ENCODE peak calls at places on chromosomes 3 and 15, in seven cellular contexts. A is coronary artery, W is OCI-LY7, B is progenitor cell of endocrine pancreas, Z is Peyer's patch, Y is breast epithelium, N is glutamatergic neuron. V is an unnamed sample.

GRCh38 chr3:13537926-13538325 is 11.0 kb upstream of the FBLN2 start:
- DNase-seq in Z (no peak), B (no peak), N (no peak), A (no peak), Y (no peak), W (no peak), V (no peak)

GRCh38 chr3:103730744-103731143 is 1295.9 kb downstream of the ZPLD1 start:
- DNase-seq in N (no peak), B (no peak), Y (no peak), A (no peak), Z (no peak), W (no peak), V (no peak)

GRCh38 chr3:115478359-115478758 is 145.0 kb upstream of the GAP43 start:
- DNase-seq in B (no peak), Y (no peak), Z (no peak), A (no peak), W (no peak), N (no peak), V (no peak)

GRCh38 chr3:88912294-88913014 is 195.0 kb upstream of the EPHA3 start:
- DNase-seq in A (no peak), Y (no peak), W (no peak), N (peak), B (no peak), Z (no peak), V (no peak)

GRCh38 chr3:142366434-142366833 is 81.4 kb downstream of the XRN1 start:
- DNase-seq in Y (no peak), B (no peak), W (peak), Z (no peak), N (no peak), A (no peak), V (no peak)

GRCh38 chr3:22587446-22587845 is 615.7 kb upstream of the UBE2E2 start:
- DNase-seq in W (no peak), Z (no peak), B (no peak), Y (no peak), N (no peak), A (no peak), V (no peak)

GRCh38 chr15:77738441-77739437 is 106.0 kb upstream of the LINGO1 start:
- DNase-seq in A (no peak), W (no peak), B (no peak), Y (no peak), Z (no peak), N (peak), V (no peak)

GRCh38 chr3:16884748-16885587 is at the start of gene PLCL2:
- DNase-seq in N (peak), B (peak), Y (no peak), Z (peak), W (peak), A (peak), V (peak)

GRCh38 chr15:31259562-31260252 is 66.9 kb upstream of the KLF13 start:
- DNase-seq in Z (no peak), Y (no peak), A (no peak), W (no peak), B (no peak), N (no peak), V (no peak)

GRCh38 chr3:156626104-156626503 is 48.3 kb upstream of the TIPARP start:
- DNase-seq in A (no peak), B (no peak), Y (no peak), Z (no peak), W (peak), N (no peak), V (no peak)

GRCh38 chr15:45645026-45645980 is 10.5 kb downstream of the SQOR start:
- DNase-seq in W (no peak), N (no peak), Y (no peak), A (no peak), Z (no peak), B (no peak), V (no peak)

GRCh38 chr3:52301042-52301441 is 13.4 kb downstream of the GLYCTK start:
- DNase-seq in W (no peak), N (no peak), B (no peak), Y (no peak), Z (no peak), A (no peak), V (no peak)

GRCh38 chr3:2334921-2335320 is 236.3 kb downstream of the CNTN4 start:
- DNase-seq in A (no peak), B (no peak), Y (no peak), Z (no peak), W (no peak), N (no peak), V (no peak)

GRCh38 chr3:169389211-169389924 is 274.1 kb downstream of the MECOM start:
- DNase-seq in B (no peak), Z (no peak), Y (no peak), A (no peak), W (no peak), N (no peak), V (no peak)

GRCh38 chr3:146157325-146158060 is 3.5 kb downstream of the PLOD2 start:
- DNase-seq in B (no peak), Y (no peak), A (no peak), W (no peak), Z (no peak), N (no peak), V (no peak)

GRCh38 chr15:56715220-56715619 is 18.1 kb downstream of the ZNF280D start:
- DNase-seq in A (no peak), Y (no peak), B (no peak), W (no peak), N (no peak), Z (no peak), V (no peak)

GRCh38 chr15:36814085-36814484 is 234.7 kb downstream of the CDIN1 start:
- DNase-seq in Z (no peak), B (no peak), A (no peak), N (no peak), Y (no peak), W (no peak), V (no peak)

GRCh38 chr3:9214599-9214998 is 34.8 kb downstream of the SRGAP3 start:
- DNase-seq in W (no peak), Y (no peak), N (no peak), A (no peak), Z (no peak), B (no peak), V (no peak)

GRCh38 chr15:95277266-95277665 is 1045.9 kb downstream of the MCTP2 start:
- DNase-seq in Z (no peak), W (no peak), A (no peak), Y (no peak), N (no peak), B (no peak), V (no peak)

GRCh38 chr3:134998158-134998557 is 203.1 kb downstream of the EPHB1 start:
- DNase-seq in Y (no peak), W (no peak), B (no peak), A (no peak), Z (no peak), N (no peak), V (no peak)
- TF ChIP-seq CTCF in Y (no peak), W (no peak), B (no peak), A (no peak), Z (no peak), N (no peak), V (no peak)

GRCh38 chr15:85579957-85580694 is 199.7 kb downstream of the AKAP13 start:
- DNase-seq in Y (no peak), Z (peak), B (no peak), W (no peak), N (no peak), A (no peak), V (no peak)
- TF ChIP-seq CTCF in Y (no peak), Z (peak), B (no peak), W (peak), N (no peak), A (no peak), V (no peak)

GRCh38 chr3:129166579-129167332 is 5.9 kb upstream of the ISY1 start:
- DNase-seq in A (no peak), Z (no peak), N (no peak), Y (no peak), W (no peak), B (no peak), V (no peak)

GRCh38 chr3:129164500-129164899 is 3.6 kb upstream of the ISY1 start:
- DNase-seq in W (no peak), Y (no peak), Z (no peak), N (no peak), A (no peak), B (no peak), V (no peak)

GRCh38 chr3:129162729-129163579 is 2.1 kb upstream of the ISY1 start:
- DNase-seq in B (no peak), Y (no peak), Z (no peak), A (no peak), W (peak), N (no peak), V (no peak)

GRCh38 chr3:129160891-129161859 is at the start of gene ISY1:
- DNase-seq in A (peak), B (peak), W (peak), N (peak), Z (peak), Y (peak), V (peak)

DNA sequence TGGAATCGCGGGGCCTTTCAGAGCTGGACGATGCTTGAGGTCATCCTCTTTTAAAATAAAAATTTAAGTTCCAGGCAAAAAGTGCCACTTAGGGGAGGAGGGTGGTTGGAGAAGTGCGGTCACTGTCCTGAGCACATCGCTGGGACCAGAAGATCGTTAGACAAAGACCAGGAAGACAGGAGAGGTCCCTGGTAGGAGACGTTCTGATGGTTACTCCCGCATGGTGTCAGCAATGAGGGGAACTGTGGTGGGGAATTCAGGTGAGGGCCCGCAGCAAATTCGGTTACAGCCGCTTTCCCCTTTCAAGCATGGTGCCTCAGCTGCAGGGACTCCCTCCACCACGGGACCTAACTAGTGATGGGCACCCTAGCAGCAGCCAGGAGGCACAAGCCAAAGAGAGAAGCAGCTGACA is 1.0 kb upstream of the ISY1 start:
- DNase-seq in W (peak), N (no peak), A (no peak), B (no peak), Z (peak), Y (no peak), V (peak)
- TF ChIP-seq CTCF in W (peak), N (no peak), A (no peak), B (no peak), Z (no peak), Y (no peak), V (no peak)

DNA sequence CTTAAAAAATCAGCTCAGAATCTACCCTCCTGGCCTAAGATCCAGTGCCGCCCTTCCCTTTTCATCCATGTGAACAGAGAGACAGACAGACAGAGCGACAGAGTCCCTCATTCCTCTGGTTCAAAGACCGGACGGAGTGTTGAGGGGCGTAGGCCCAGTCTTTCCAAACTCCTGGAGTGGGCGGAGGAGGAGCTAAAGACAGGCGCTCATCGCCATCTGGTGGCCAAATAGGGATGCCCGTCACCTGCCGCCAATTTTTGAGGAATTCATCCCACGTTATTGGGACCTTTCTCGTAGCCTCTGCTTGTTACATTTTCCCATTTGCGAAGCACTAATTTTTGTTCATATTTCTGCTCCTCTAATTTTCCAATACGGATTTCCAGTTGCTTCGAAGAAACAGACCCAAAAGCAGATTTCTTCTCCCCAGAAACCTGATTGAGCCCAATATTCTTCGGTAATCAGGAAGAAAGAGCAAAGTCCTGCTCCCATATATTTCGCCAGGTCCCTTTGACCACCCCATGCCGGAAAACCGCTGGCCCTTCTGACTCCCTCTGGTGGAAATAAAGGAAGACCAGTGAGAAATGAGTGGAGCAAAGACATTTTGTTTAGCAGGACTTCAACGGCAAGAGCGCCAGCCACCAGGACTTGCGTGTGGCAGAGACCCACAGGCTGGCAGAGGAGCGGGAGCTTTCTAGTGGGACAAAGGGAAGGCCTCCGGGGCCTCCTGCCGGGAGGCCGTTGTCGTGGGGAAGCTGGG is 88.0 kb downstream of the LRRK1 start:
- DNase-seq in Z (peak), N (peak), W (peak), B (peak), A (peak), Y (peak), V (peak)
- TF ChIP-seq CTCF in Z (peak), N (peak), W (peak), B (peak), A (peak), Y (peak), V (peak)

GRCh38 chr15:62026707-62027565 is 33.3 kb downstream of the VPS13C start:
- DNase-seq in Z (no peak), A (no peak), Y (no peak), N (no peak), B (no peak), W (peak), V (no peak)

GRCh38 chr15:62027916-62028315 is 32.3 kb downstream of the VPS13C start:
- DNase-seq in Y (no peak), Z (no peak), A (no peak), N (no peak), W (no peak), B (no peak), V (no peak)

GRCh38 chr15:62020576-62021160 is 39.6 kb downstream of the VPS13C start:
- DNase-seq in B (no peak), W (no peak), N (no peak), Z (no peak), A (no peak), Y (no peak), V (no peak)

DNA sequence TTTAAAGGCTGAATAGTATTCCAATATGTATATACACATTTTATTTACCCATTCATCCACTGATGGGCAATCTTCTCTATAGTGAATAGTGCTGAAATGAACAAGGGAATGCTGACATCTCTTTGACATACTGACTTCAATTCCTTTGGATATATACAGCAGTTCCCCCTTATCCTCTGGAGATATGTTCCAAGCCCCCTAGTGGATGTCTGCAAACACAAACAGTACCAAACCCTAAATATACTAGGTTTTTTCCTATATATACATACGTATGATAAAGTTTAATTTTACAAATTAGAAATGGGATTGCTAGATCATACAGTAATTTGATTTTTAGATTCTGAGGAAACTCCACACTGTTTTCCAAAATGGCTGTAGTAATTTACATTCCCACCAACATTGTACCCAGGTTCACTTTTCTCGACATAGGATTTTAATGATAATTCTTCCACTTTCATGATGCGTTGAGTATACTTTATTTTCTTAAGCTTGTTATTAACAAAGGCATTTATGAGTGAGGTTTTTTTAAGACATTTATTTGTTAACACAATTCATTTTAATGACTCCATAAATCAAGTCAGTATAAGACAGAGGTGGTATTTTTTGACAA is 38.2 kb downstream of the VPS13C start:
- DNase-seq in N (no peak), Y (no peak), W (peak), B (no peak), Z (no peak), A (no peak), V (no peak)
- TF ChIP-seq CTCF in N (peak), Y (no peak), W (peak), B (peak), Z (no peak), A (no peak), V (no peak)

GRCh38 chr3:98994128-98994762 is 92.8 kb upstream of the DCBLD2 start:
- DNase-seq in Y (no peak), A (no peak), W (no peak), Z (no peak), B (no peak), N (no peak), V (no peak)

GRCh38 chr3:98985406-98985805 is 83.9 kb upstream of the DCBLD2 start:
- DNase-seq in Z (no peak), Y (no peak), N (no peak), W (no peak), B (no peak), A (no peak), V (no peak)

GRCh38 chr3:98986073-98986472 is 84.6 kb upstream of the DCBLD2 start:
- DNase-seq in Y (no peak), W (peak), N (peak), A (no peak), Z (no peak), B (peak), V (no peak)

GRCh38 chr3:98990657-98991056 is 89.2 kb upstream of the DCBLD2 start:
- DNase-seq in Z (no peak), A (no peak), N (no peak), B (no peak), W (no peak), Y (no peak), V (no peak)

GRCh38 chr3:98991393-98991792 is 89.9 kb upstream of the DCBLD2 start:
- DNase-seq in Y (no peak), A (no peak), B (no peak), Z (no peak), W (peak), N (no peak), V (no peak)
- TF ChIP-seq CTCF in Y (no peak), A (no peak), B (no peak), Z (no peak), W (peak), N (no peak), V (no peak)

GRCh38 chr15:90838544-90838943 is 29.8 kb upstream of the FURIN start:
- DNase-seq in Y (no peak), N (no peak), Z (no peak), W (no peak), A (no peak), B (no peak), V (no peak)
- TF ChIP-seq CTCF in Y (no peak), N (no peak), Z (no peak), W (no peak), A (no peak), B (no peak), V (no peak)

GRCh38 chr3:148954981-148955380 is 36.4 kb upstream of the GYG1 start:
- DNase-seq in Y (no peak), B (no peak), W (no peak), A (no peak), Z (no peak), N (no peak), V (no peak)

GRCh38 chr3:148958681-148959080 is 32.7 kb upstream of the GYG1 start:
- DNase-seq in N (no peak), Y (no peak), A (no peak), B (no peak), Z (no peak), W (no peak), V (no peak)

GRCh38 chr3:148957586-148957985 is 33.8 kb upstream of the GYG1 start:
- DNase-seq in A (no peak), N (no peak), Z (no peak), B (no peak), Y (no peak), W (peak), V (no peak)

GRCh38 chr3:148953094-148953493 is 38.2 kb upstream of the GYG1 start:
- DNase-seq in Y (no peak), W (no peak), A (no peak), N (no peak), Z (no peak), B (no peak), V (no peak)

GRCh38 chr3:148955544-148956346 is 35.6 kb upstream of the GYG1 start:
- DNase-seq in A (peak), Z (no peak), Y (no peak), N (no peak), W (peak), B (no peak), V (peak)
- TF ChIP-seq CTCF in A (no peak), Z (peak), Y (peak), N (no peak), W (peak), B (peak), V (peak)

DNA sequence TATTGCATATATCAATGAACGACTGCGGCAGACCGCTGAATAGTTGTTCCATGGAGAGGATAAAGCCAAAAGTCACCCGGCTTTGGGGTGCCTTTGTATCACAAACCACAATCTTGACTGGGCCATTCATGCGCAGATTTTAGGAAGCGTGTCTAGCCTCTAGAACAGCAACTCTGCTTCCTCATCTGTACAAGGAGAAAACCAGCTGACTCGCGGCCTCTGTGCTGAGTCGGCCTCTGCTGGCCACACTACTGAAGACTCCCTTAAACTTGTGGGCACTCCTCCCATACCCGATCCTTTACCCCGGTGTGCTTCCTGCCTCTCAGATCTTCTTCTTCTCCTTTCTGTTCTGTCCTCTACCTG is 872 bp downstream of the DLEC1 start:
- DNase-seq in W (peak), Z (no peak), B (no peak), A (no peak), N (no peak), Y (peak), V (peak)
- TF ChIP-seq CTCF in W (no peak), Z (peak), B (no peak), A (peak), N (no peak), Y (no peak), V (peak)

GRCh38 chr3:111080357-111080937 is 8.8 kb downstream of the NECTIN3 start:
- DNase-seq in Z (no peak), W (peak), Y (no peak), N (no peak), A (no peak), B (no peak), V (no peak)
- TF ChIP-seq CTCF in Z (peak), W (peak), Y (no peak), N (peak), A (peak), B (peak), V (no peak)

V was measured in GM13976.